ENCODE peak calls at places on chromosomes 7 and 10, in four cellular contexts. I, X, W and N are unnamed samples.

GRCh38 chr7:25795824-25796235 is 356.2 kb upstream of the NFE2L3 start:
- DNase-seq in I (no peak), X (no peak), W (no peak), N (no peak)

GRCh38 chr7:20651960-20652544 is 36.6 kb downstream of the ABCB5 start:
- DNase-seq in X (peak), W (peak), I (no peak), N (no peak)

GRCh38 chr10:44956717-44957706 is 2.6 kb upstream of the RASSF4 start:
- DNase-seq in W (no peak), I (no peak), X (no peak), N (no peak)

GRCh38 chr7:114928060-114928459 is 6.2 kb downstream of the MDFIC start:
- DNase-seq in I (no peak), X (no peak), W (no peak), N (no peak)

GRCh38 chr7:144437370-144438191 is 34.1 kb upstream of the NOBOX start:
- DNase-seq in W (peak), I (peak), X (peak), N (peak)

GRCh38 chr7:102412548-102412947 is 16.4 kb downstream of the PRKRIP1 start:
- DNase-seq in W (peak), I (peak), X (no peak), N (no peak)

GRCh38 chr10:26733750-26734568 is 36.5 kb downstream of the PDSS1 start:
- DNase-seq in W (no peak), I (no peak), X (no peak), N (no peak)

GRCh38 chr7:4257390-4258111 is 424.5 kb upstream of the FOXK1 start:
- DNase-seq in I (no peak), W (no peak), X (no peak), N (no peak)